ENCODE peak calls at places on chromosomes 6 and 20, in nine cellular contexts. G is psoas muscle, F is AG09319, S is endodermal cell, Z is lower lobe of right lung, J is type B pancreatic cell, U is PC-3, V is Calu3, T is left ventricle myocardium inferior. H is an unnamed sample.

GRCh38 chr6:24251339-24251738 is 106.5 kb downstream of the DCDC2 start:
- DNase-seq in G (no peak), F (no peak), S (peak), Z (no peak), J (no peak), U (no peak), V (no peak), T (no peak), H (no peak)

GRCh38 chr6:39669117-39669690 is 56.0 kb downstream of the KIF6 start:
- DNase-seq in G (no peak), F (no peak), S (no peak), Z (no peak), J (no peak), U (no peak), V (no peak), T (no peak), H (peak)

GRCh38 chr6:4603291-4603690 is 172.9 kb upstream of the CDYL start:
- DNase-seq in G (peak), F (peak), S (peak), Z (peak), J (no peak), U (peak), V (peak), T (peak), H (peak)

GRCh38 chr6:141026504-141026903 is 1106.2 kb upstream of the GJE1 start:
- DNase-seq in G (no peak), F (no peak), S (no peak), Z (no peak), J (no peak), U (no peak), V (peak), T (no peak), H (no peak)

GRCh38 chr20:44069203-44069931 is 117.6 kb downstream of the JPH2 start:
- DNase-seq in G (no peak), F (no peak), S (peak), Z (no peak), J (peak), U (no peak), V (no peak), T (no peak), H (no peak)

GRCh38 chr20:4814696-4815252 is 93.1 kb downstream of the PRND start:
- DNase-seq in G (no peak), F (no peak), S (no peak), Z (peak), J (no peak), U (no peak), V (no peak), T (peak), H (no peak)

GRCh38 chr20:57170343-57170742 is 96.1 kb downstream of the BMP7 start:
- DNase-seq in G (no peak), F (no peak), S (no peak), Z (no peak), J (no peak), U (no peak), V (no peak), T (no peak), H (no peak)

GRCh38 chr6:7142228-7142801 is 34.6 kb downstream of the RREB1 start:
- DNase-seq in G (no peak), F (no peak), S (peak), Z (no peak), J (no peak), U (no peak), V (no peak), T (no peak), H (no peak)

GRCh38 chr20:59576216-59576953 is 28.0 kb upstream of the PHACTR3 start:
- DNase-seq in G (no peak), F (no peak), S (peak), Z (no peak), J (no peak), U (no peak), V (no peak), T (no peak), H (no peak)

GRCh38 chr20:24580855-24581254 is 111.4 kb downstream of the SYNDIG1 start:
- DNase-seq in G (no peak), F (no peak), S (no peak), Z (no peak), J (no peak), U (no peak), V (no peak), T (no peak), H (no peak)

GRCh38 chr20:46657137-46657536 is 5.9 kb upstream of the SLC13A3 start:
- DNase-seq in G (no peak), F (no peak), S (no peak), Z (no peak), J (peak), U (no peak), V (no peak), T (no peak), H (no peak)

GRCh38 chr6:17905611-17906592 is 81.5 kb downstream of the KIF13A start:
- DNase-seq in G (no peak), F (no peak), S (no peak), Z (no peak), J (no peak), U (peak), V (no peak), T (no peak), H (no peak)

GRCh38 chr20:53028337-53029007 is 56.3 kb downstream of the TSHZ2 start:
- DNase-seq in G (no peak), F (no peak), S (no peak), Z (no peak), J (no peak), U (no peak), V (no peak), T (no peak), H (no peak)

GRCh38 chr6:37615564-37616340 is 81.9 kb downstream of the MDGA1 start:
- DNase-seq in G (no peak), F (no peak), S (no peak), Z (no peak), J (no peak), U (no peak), V (no peak), T (no peak), H (peak)

GRCh38 chr6:2828629-2829028 is 13.0 kb downstream of the SERPINB1 start:
- DNase-seq in G (no peak), F (no peak), S (no peak), Z (no peak), J (no peak), U (no peak), V (no peak), T (no peak), H (no peak)

GRCh38 chr20:41308726-41309413 is 8.7 kb downstream of the ZHX3 start:
- DNase-seq in G (no peak), F (no peak), S (no peak), Z (no peak), J (no peak), U (no peak), V (no peak), T (no peak), H (no peak)

GRCh38 chr6:148464319-148465010 is 121.8 kb downstream of the SASH1 start:
- DNase-seq in G (peak), F (peak), S (peak), Z (no peak), J (no peak), U (peak), V (peak), T (peak), H (peak)

GRCh38 chr20:33689973-33690372 is 3.8 kb upstream of the E2F1 start:
- DNase-seq in G (no peak), F (no peak), S (no peak), Z (no peak), J (no peak), U (peak), V (no peak), T (no peak), H (no peak)

GRCh38 chr6:146898069-146898887 is 299.5 kb downstream of the ADGB start:
- DNase-seq in G (no peak), F (no peak), S (no peak), Z (no peak), J (no peak), U (no peak), V (no peak), T (no peak), H (no peak)

GRCh38 chr6:108697646-108698161 is 137.0 kb downstream of the FOXO3 start:
- DNase-seq in G (peak), F (no peak), S (no peak), Z (no peak), J (no peak), U (no peak), V (no peak), T (no peak), H (peak)

GRCh38 chr20:11260611-11261010 is 586.8 kb upstream of the JAG1 start:
- DNase-seq in G (no peak), F (no peak), S (no peak), Z (no peak), J (no peak), U (no peak), V (no peak), T (no peak), H (peak)

DNA sequence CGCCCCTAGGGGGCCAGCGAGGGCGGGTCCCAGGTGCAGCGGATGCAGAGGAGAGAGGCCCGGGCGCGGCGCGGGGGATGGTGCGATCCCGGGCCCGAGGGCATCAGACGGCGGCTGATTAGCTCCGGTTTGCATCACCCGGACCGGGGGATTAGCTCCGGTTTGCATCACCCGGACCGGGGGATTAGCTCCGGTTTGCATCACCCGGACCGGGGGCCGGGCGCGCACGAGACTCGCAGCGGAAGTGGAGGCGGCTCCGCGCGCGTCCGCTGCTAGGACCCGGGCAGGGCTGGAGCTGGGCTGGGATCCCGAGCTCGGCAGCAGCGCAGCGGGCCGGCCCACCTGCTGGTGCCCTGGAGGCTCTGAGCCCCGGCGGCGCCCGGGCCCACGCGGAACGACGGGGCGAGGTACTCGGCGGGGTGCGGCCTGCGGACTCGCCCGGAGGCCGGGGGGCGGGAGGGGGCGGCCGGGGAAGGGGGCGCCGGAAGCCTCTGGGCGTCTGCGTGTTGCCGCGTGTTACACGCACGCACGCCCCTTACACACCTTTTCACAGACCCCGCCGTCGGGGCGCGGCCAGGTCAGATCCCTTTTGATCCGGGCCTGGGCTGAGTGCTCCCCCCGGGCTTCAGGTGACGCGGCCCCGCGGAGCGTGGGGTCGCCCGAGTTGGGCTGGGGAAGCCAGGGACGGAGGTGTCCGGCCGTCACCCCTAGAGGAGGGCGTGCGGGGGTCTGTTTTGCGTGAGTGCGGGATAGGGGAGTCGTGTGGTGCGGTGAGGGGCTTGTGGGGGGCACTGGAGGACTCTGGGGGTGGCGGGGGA is 412 bp downstream of the TRIB3 start:
- DNase-seq in G (peak), F (peak), S (peak), Z (peak), J (peak), U (peak), V (peak), T (peak), H (no peak)
- TF ChIP-seq CTCF in G (no peak), F (no peak), S (peak), Z (no peak), J (peak), U (peak), V (no peak), T (no peak), H (peak)

DNA sequence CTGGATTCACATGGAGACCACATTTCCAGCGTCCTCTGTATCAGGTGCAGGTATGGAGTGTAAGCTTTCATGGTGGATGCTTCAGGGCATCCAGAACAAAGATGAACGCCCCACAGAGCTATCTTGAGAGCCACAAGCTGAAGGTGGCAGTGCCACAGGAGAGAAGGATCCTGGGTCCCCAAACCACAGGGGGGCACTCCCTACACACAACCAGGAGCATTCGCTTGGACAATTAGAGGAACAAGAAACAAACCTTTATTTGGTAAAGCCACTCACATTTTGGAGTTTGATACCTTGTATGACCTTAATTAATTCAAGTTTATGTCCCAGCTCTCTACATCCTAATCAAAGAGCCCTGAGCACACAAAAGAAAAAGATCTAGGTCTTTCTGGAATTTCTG is 406.3 kb downstream of the PREX1 start:
- DNase-seq in G (no peak), F (no peak), S (no peak), Z (no peak), J (no peak), U (peak), V (peak), T (no peak), H (no peak)
- TF ChIP-seq CTCF in G (no peak), F (no peak), S (no peak), Z (no peak), J (no peak), U (peak), V (peak), T (no peak), H (no peak)

DNA sequence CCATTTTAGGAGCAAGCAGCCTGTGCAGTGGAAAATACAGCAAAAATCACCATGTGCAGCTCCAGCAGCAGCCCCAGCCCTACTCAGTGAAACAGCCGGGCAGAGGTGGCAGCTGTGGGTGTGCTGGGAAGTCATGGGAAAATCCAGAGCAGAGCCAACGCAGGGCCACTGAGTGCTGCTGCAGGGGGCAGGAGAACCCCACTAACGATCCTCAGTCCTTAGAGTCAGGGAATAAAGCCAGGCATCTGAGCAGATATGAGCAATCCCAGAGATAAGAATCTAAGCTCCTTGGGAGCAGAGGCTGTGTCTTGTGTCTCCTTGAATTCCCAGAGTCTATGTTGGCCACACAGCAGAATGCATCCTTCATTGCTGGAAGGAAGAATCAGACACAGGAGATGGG is 493.1 kb upstream of the MAP3K7 start:
- DNase-seq in G (no peak), F (no peak), S (peak), Z (no peak), J (no peak), U (no peak), V (no peak), T (no peak), H (no peak)
- TF ChIP-seq CTCF in G (no peak), F (no peak), S (peak), Z (no peak), J (no peak), U (no peak), V (no peak), T (no peak), H (no peak)

GRCh38 chr6:85460154-85460950 is 10.5 kb downstream of the NT5E start:
- DNase-seq in G (no peak), F (no peak), S (peak), Z (no peak), J (no peak), U (no peak), V (no peak), T (no peak), H (no peak)
- TF ChIP-seq CTCF in G (no peak), F (no peak), S (no peak), Z (no peak), J (no peak), U (peak), V (no peak), T (no peak), H (no peak)

DNA sequence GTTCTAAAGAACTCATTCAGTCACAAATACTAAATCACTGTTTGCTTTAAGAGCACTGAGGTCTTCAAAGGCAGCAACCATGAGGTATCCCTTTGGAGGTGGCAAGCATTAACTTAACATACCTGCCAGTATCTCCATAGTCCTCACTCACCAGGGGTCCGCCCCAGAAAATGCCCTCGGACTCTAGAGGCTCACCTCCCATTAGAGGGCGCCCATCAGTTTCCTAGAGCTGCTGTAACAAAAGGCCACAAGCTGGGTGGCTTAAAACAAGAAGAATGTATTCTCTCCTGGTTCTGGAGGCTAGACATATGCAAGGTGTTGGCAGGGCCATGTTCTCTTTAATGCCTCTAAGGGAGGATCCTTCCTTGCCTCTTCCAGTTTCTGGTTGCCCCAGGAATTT is 12.0 kb upstream of the RNGTT start:
- DNase-seq in G (no peak), F (no peak), S (peak), Z (no peak), J (no peak), U (no peak), V (no peak), T (no peak), H (no peak)
- TF ChIP-seq CTCF in G (no peak), F (no peak), S (no peak), Z (no peak), J (no peak), U (peak), V (no peak), T (no peak), H (no peak)